ENCODE peak calls at places on chromosomes 6 and 20, in eight cellular contexts. One of them, this sample, is unnamed.

GRCh38 chr6:97322811-97323210 is 39.8 kb upstream of the MMS22L start:
- DNase-seq in stimulated activated CD4-positive, alpha-beta T cell treated with anti-CD3 and anti-CD28 coated beads, Interleukin-12 subunit alpha, Interleukin-12 subunit beta, amount 100 ng/mL, for 48 hours: no peak
- DNase-seq in ACHN: no peak
- DNase-seq in CD4-positive, alpha-beta memory T cell: no peak
- DNase-seq in effector CD4-positive, alpha-beta T cell: no peak
- DNase-seq in AG08395: peak; percentile 57
- DNase-seq in GM12865: no peak
- DNase-seq in T-helper 17 cell: no peak
- DNase-seq in this sample: no peak

GRCh38 chr20:62355527-62356142 is 11.5 kb downstream of the LAMA5 start:
- DNase-seq in stimulated activated CD4-positive, alpha-beta T cell treated with anti-CD3 and anti-CD28 coated beads, Interleukin-12 subunit alpha, Interleukin-12 subunit beta, amount 100 ng/mL, for 48 hours: no peak
- DNase-seq in ACHN: no peak
- DNase-seq in CD4-positive, alpha-beta memory T cell: no peak
- DNase-seq in effector CD4-positive, alpha-beta T cell: no peak
- DNase-seq in AG08395: no peak
- DNase-seq in GM12865: no peak
- DNase-seq in T-helper 17 cell: no peak
- DNase-seq in this sample: no peak

GRCh38 chr6:15409301-15410125 is 163.6 kb downstream of the JARID2 start:
- DNase-seq in stimulated activated CD4-positive, alpha-beta T cell treated with anti-CD3 and anti-CD28 coated beads, Interleukin-12 subunit alpha, Interleukin-12 subunit beta, amount 100 ng/mL, for 48 hours: no peak
- DNase-seq in ACHN: no peak
- DNase-seq in CD4-positive, alpha-beta memory T cell: no peak
- DNase-seq in effector CD4-positive, alpha-beta T cell: no peak
- DNase-seq in AG08395: no peak
- DNase-seq in GM12865: no peak
- DNase-seq in T-helper 17 cell: no peak
- DNase-seq in this sample: no peak

GRCh38 chr20:57433658-57434389 is 42.6 kb downstream of the RBM38 start:
- DNase-seq in stimulated activated CD4-positive, alpha-beta T cell treated with anti-CD3 and anti-CD28 coated beads, Interleukin-12 subunit alpha, Interleukin-12 subunit beta, amount 100 ng/mL, for 48 hours: no peak
- DNase-seq in ACHN: no peak
- DNase-seq in CD4-positive, alpha-beta memory T cell: peak; percentile 24
- DNase-seq in effector CD4-positive, alpha-beta T cell: no peak
- DNase-seq in AG08395: no peak
- DNase-seq in GM12865: no peak
- DNase-seq in T-helper 17 cell: no peak
- DNase-seq in this sample: no peak

GRCh38 chr6:46347669-46348068 is 143.6 kb downstream of the RCAN2 start:
- DNase-seq in stimulated activated CD4-positive, alpha-beta T cell treated with anti-CD3 and anti-CD28 coated beads, Interleukin-12 subunit alpha, Interleukin-12 subunit beta, amount 100 ng/mL, for 48 hours: no peak
- DNase-seq in ACHN: no peak
- DNase-seq in CD4-positive, alpha-beta memory T cell: no peak
- DNase-seq in effector CD4-positive, alpha-beta T cell: no peak
- DNase-seq in AG08395: no peak
- DNase-seq in GM12865: peak; percentile 29
- DNase-seq in T-helper 17 cell: no peak
- DNase-seq in this sample: no peak

GRCh38 chr6:31874084-31874670 is 4.6 kb downstream of the SLC44A4 start:
- DNase-seq in stimulated activated CD4-positive, alpha-beta T cell treated with anti-CD3 and anti-CD28 coated beads, Interleukin-12 subunit alpha, Interleukin-12 subunit beta, amount 100 ng/mL, for 48 hours: no peak
- DNase-seq in ACHN: no peak
- DNase-seq in CD4-positive, alpha-beta memory T cell: no peak
- DNase-seq in effector CD4-positive, alpha-beta T cell: no peak
- DNase-seq in AG08395: no peak
- DNase-seq in GM12865: no peak
- DNase-seq in T-helper 17 cell: no peak
- DNase-seq in this sample: no peak

GRCh38 chr20:49885558-49886332 is 29.6 kb downstream of the SPATA2 start:
- DNase-seq in stimulated activated CD4-positive, alpha-beta T cell treated with anti-CD3 and anti-CD28 coated beads, Interleukin-12 subunit alpha, Interleukin-12 subunit beta, amount 100 ng/mL, for 48 hours: no peak
- DNase-seq in ACHN: peak; percentile 38
- DNase-seq in CD4-positive, alpha-beta memory T cell: no peak
- DNase-seq in effector CD4-positive, alpha-beta T cell: no peak
- DNase-seq in AG08395: no peak
- DNase-seq in GM12865: no peak
- DNase-seq in T-helper 17 cell: no peak
- DNase-seq in this sample: no peak

GRCh38 chr6:26215200-26216014 is 128.2 kb downstream of the HFE start:
- DNase-seq in stimulated activated CD4-positive, alpha-beta T cell treated with anti-CD3 and anti-CD28 coated beads, Interleukin-12 subunit alpha, Interleukin-12 subunit beta, amount 100 ng/mL, for 48 hours: no peak
- DNase-seq in ACHN: peak; percentile 50
- DNase-seq in CD4-positive, alpha-beta memory T cell: peak; percentile 58
- DNase-seq in effector CD4-positive, alpha-beta T cell: no peak
- DNase-seq in AG08395: no peak
- DNase-seq in GM12865: peak; percentile 80
- DNase-seq in T-helper 17 cell: no peak
- DNase-seq in this sample: no peak

GRCh38 chr20:14778875-14779274 is 441.5 kb upstream of the FLRT3 start:
- DNase-seq in stimulated activated CD4-positive, alpha-beta T cell treated with anti-CD3 and anti-CD28 coated beads, Interleukin-12 subunit alpha, Interleukin-12 subunit beta, amount 100 ng/mL, for 48 hours: no peak
- DNase-seq in ACHN: no peak
- DNase-seq in CD4-positive, alpha-beta memory T cell: no peak
- DNase-seq in effector CD4-positive, alpha-beta T cell: no peak
- DNase-seq in AG08395: no peak
- DNase-seq in GM12865: no peak
- DNase-seq in T-helper 17 cell: no peak
- DNase-seq in this sample: no peak

GRCh38 chr6:93282521-93283031 is 136.8 kb downstream of the EPHA7 start:
- DNase-seq in stimulated activated CD4-positive, alpha-beta T cell treated with anti-CD3 and anti-CD28 coated beads, Interleukin-12 subunit alpha, Interleukin-12 subunit beta, amount 100 ng/mL, for 48 hours: no peak
- DNase-seq in ACHN: no peak
- DNase-seq in CD4-positive, alpha-beta memory T cell: no peak
- DNase-seq in effector CD4-positive, alpha-beta T cell: no peak
- DNase-seq in AG08395: no peak
- DNase-seq in GM12865: no peak
- DNase-seq in T-helper 17 cell: no peak
- DNase-seq in this sample: no peak

GRCh38 chr20:644692-645317 is 8.2 kb downstream of the SRXN1 start:
- DNase-seq in stimulated activated CD4-positive, alpha-beta T cell treated with anti-CD3 and anti-CD28 coated beads, Interleukin-12 subunit alpha, Interleukin-12 subunit beta, amount 100 ng/mL, for 48 hours: no peak
- DNase-seq in ACHN: no peak
- DNase-seq in CD4-positive, alpha-beta memory T cell: no peak
- DNase-seq in effector CD4-positive, alpha-beta T cell: no peak
- DNase-seq in AG08395: no peak
- DNase-seq in GM12865: no peak
- DNase-seq in T-helper 17 cell: no peak
- DNase-seq in this sample: no peak

GRCh38 chr6:16764188-16764950 is 3.1 kb upstream of the ATXN1 start:
- DNase-seq in stimulated activated CD4-positive, alpha-beta T cell treated with anti-CD3 and anti-CD28 coated beads, Interleukin-12 subunit alpha, Interleukin-12 subunit beta, amount 100 ng/mL, for 48 hours: no peak
- DNase-seq in ACHN: peak; percentile 50
- DNase-seq in CD4-positive, alpha-beta memory T cell: peak; percentile 35
- DNase-seq in effector CD4-positive, alpha-beta T cell: no peak
- DNase-seq in AG08395: no peak
- DNase-seq in GM12865: peak; percentile 51
- DNase-seq in T-helper 17 cell: no peak
- DNase-seq in this sample: no peak

GRCh38 chr6:107045733-107046312 is 17.8 kb downstream of the MTRES1 start:
- DNase-seq in stimulated activated CD4-positive, alpha-beta T cell treated with anti-CD3 and anti-CD28 coated beads, Interleukin-12 subunit alpha, Interleukin-12 subunit beta, amount 100 ng/mL, for 48 hours: no peak
- DNase-seq in ACHN: no peak
- DNase-seq in CD4-positive, alpha-beta memory T cell: no peak
- DNase-seq in effector CD4-positive, alpha-beta T cell: no peak
- DNase-seq in AG08395: no peak
- DNase-seq in GM12865: no peak
- DNase-seq in T-helper 17 cell: no peak
- DNase-seq in this sample: no peak

GRCh38 chr6:44771647-44772415 is 384.3 kb downstream of the CDC5L start:
- DNase-seq in stimulated activated CD4-positive, alpha-beta T cell treated with anti-CD3 and anti-CD28 coated beads, Interleukin-12 subunit alpha, Interleukin-12 subunit beta, amount 100 ng/mL, for 48 hours: no peak
- DNase-seq in ACHN: no peak
- DNase-seq in CD4-positive, alpha-beta memory T cell: no peak
- DNase-seq in effector CD4-positive, alpha-beta T cell: no peak
- DNase-seq in AG08395: no peak
- DNase-seq in GM12865: no peak
- DNase-seq in T-helper 17 cell: no peak
- DNase-seq in this sample: no peak

GRCh38 chr6:14921878-14922277 is 324.0 kb upstream of the JARID2 start:
- DNase-seq in stimulated activated CD4-positive, alpha-beta T cell treated with anti-CD3 and anti-CD28 coated beads, Interleukin-12 subunit alpha, Interleukin-12 subunit beta, amount 100 ng/mL, for 48 hours: no peak
- DNase-seq in ACHN: no peak
- DNase-seq in CD4-positive, alpha-beta memory T cell: no peak
- DNase-seq in effector CD4-positive, alpha-beta T cell: no peak
- DNase-seq in AG08395: peak; percentile 35
- DNase-seq in GM12865: no peak
- DNase-seq in T-helper 17 cell: no peak
- DNase-seq in this sample: no peak

GRCh38 chr6:8627085-8627861 is 191.9 kb upstream of the SLC35B3 start:
- DNase-seq in stimulated activated CD4-positive, alpha-beta T cell treated with anti-CD3 and anti-CD28 coated beads, Interleukin-12 subunit alpha, Interleukin-12 subunit beta, amount 100 ng/mL, for 48 hours: no peak
- DNase-seq in ACHN: peak; percentile 16
- DNase-seq in CD4-positive, alpha-beta memory T cell: no peak
- DNase-seq in effector CD4-positive, alpha-beta T cell: no peak
- DNase-seq in AG08395: peak; percentile 4
- DNase-seq in GM12865: peak; percentile 34
- DNase-seq in T-helper 17 cell: no peak
- DNase-seq in this sample: no peak

GRCh38 chr20:36854343-36855240 is 21.3 kb upstream of the TLDC2 start:
- DNase-seq in stimulated activated CD4-positive, alpha-beta T cell treated with anti-CD3 and anti-CD28 coated beads, Interleukin-12 subunit alpha, Interleukin-12 subunit beta, amount 100 ng/mL, for 48 hours: no peak
- DNase-seq in ACHN: no peak
- DNase-seq in CD4-positive, alpha-beta memory T cell: no peak
- DNase-seq in effector CD4-positive, alpha-beta T cell: no peak
- DNase-seq in AG08395: no peak
- DNase-seq in GM12865: no peak
- DNase-seq in T-helper 17 cell: no peak
- DNase-seq in this sample: no peak

GRCh38 chr20:54132612-54133433 is 41.0 kb downstream of the CYP24A1 start:
- DNase-seq in stimulated activated CD4-positive, alpha-beta T cell treated with anti-CD3 and anti-CD28 coated beads, Interleukin-12 subunit alpha, Interleukin-12 subunit beta, amount 100 ng/mL, for 48 hours: no peak
- DNase-seq in ACHN: peak; percentile 65
- DNase-seq in CD4-positive, alpha-beta memory T cell: no peak
- DNase-seq in effector CD4-positive, alpha-beta T cell: no peak
- DNase-seq in AG08395: peak; percentile 84
- DNase-seq in GM12865: no peak
- DNase-seq in T-helper 17 cell: no peak
- DNase-seq in this sample: no peak

GRCh38 chr6:140966676-140967075 is 1166.0 kb upstream of the GJE1 start:
- DNase-seq in stimulated activated CD4-positive, alpha-beta T cell treated with anti-CD3 and anti-CD28 coated beads, Interleukin-12 subunit alpha, Interleukin-12 subunit beta, amount 100 ng/mL, for 48 hours: no peak
- DNase-seq in ACHN: no peak
- DNase-seq in CD4-positive, alpha-beta memory T cell: no peak
- DNase-seq in effector CD4-positive, alpha-beta T cell: no peak
- DNase-seq in AG08395: no peak
- DNase-seq in GM12865: no peak
- DNase-seq in T-helper 17 cell: no peak
- DNase-seq in this sample: no peak

GRCh38 chr6:34982424-34982852 is 93.4 kb downstream of the ANKS1A start:
- DNase-seq in stimulated activated CD4-positive, alpha-beta T cell treated with anti-CD3 and anti-CD28 coated beads, Interleukin-12 subunit alpha, Interleukin-12 subunit beta, amount 100 ng/mL, for 48 hours: no peak
- DNase-seq in ACHN: peak; percentile 19
- DNase-seq in CD4-positive, alpha-beta memory T cell: no peak
- DNase-seq in effector CD4-positive, alpha-beta T cell: no peak
- DNase-seq in AG08395: peak; percentile 44
- DNase-seq in GM12865: no peak
- DNase-seq in T-helper 17 cell: no peak
- DNase-seq in this sample: no peak

GRCh38 chr20:20549267-20549612 is 163.2 kb downstream of the RALGAPA2 start:
- DNase-seq in stimulated activated CD4-positive, alpha-beta T cell treated with anti-CD3 and anti-CD28 coated beads, Interleukin-12 subunit alpha, Interleukin-12 subunit beta, amount 100 ng/mL, for 48 hours: no peak
- DNase-seq in ACHN: no peak
- DNase-seq in CD4-positive, alpha-beta memory T cell: no peak
- DNase-seq in effector CD4-positive, alpha-beta T cell: no peak
- DNase-seq in AG08395: no peak
- DNase-seq in GM12865: no peak
- DNase-seq in T-helper 17 cell: no peak
- DNase-seq in this sample: no peak

GRCh38 chr20:62953839-62954703 is 1.6 kb downstream of the SLC17A9 start:
- DNase-seq in stimulated activated CD4-positive, alpha-beta T cell treated with anti-CD3 and anti-CD28 coated beads, Interleukin-12 subunit alpha, Interleukin-12 subunit beta, amount 100 ng/mL, for 48 hours: no peak
- DNase-seq in ACHN: no peak
- DNase-seq in CD4-positive, alpha-beta memory T cell: peak; percentile 78
- DNase-seq in effector CD4-positive, alpha-beta T cell: peak; percentile 64
- DNase-seq in AG08395: peak; percentile 82
- DNase-seq in GM12865: peak; percentile 93
- DNase-seq in T-helper 17 cell: peak; percentile 42
- DNase-seq in this sample: peak; percentile 24

GRCh38 chr20:34600892-34601653 is 42.6 kb downstream of the MAP1LC3A start:
- DNase-seq in stimulated activated CD4-positive, alpha-beta T cell treated with anti-CD3 and anti-CD28 coated beads, Interleukin-12 subunit alpha, Interleukin-12 subunit beta, amount 100 ng/mL, for 48 hours: no peak
- DNase-seq in ACHN: no peak
- DNase-seq in CD4-positive, alpha-beta memory T cell: no peak
- DNase-seq in effector CD4-positive, alpha-beta T cell: no peak
- DNase-seq in AG08395: no peak
- DNase-seq in GM12865: peak; percentile 28
- DNase-seq in T-helper 17 cell: no peak
- DNase-seq in this sample: no peak

GRCh38 chr6:158559895-158560786 is at the start of gene TMEM181:
- DNase-seq in stimulated activated CD4-positive, alpha-beta T cell treated with anti-CD3 and anti-CD28 coated beads, Interleukin-12 subunit alpha, Interleukin-12 subunit beta, amount 100 ng/mL, for 48 hours: peak; percentile 82
- DNase-seq in ACHN: peak; percentile 81
- DNase-seq in CD4-positive, alpha-beta memory T cell: peak; percentile 87
- DNase-seq in effector CD4-positive, alpha-beta T cell: peak; percentile 82
- DNase-seq in AG08395: peak; percentile 87
- DNase-seq in GM12865: peak; percentile 92
- DNase-seq in T-helper 17 cell: peak; percentile 86
- DNase-seq in this sample: peak; percentile 72

GRCh38 chr20:17614812-17615644 is 45.2 kb downstream of the DSTN start:
- DNase-seq in stimulated activated CD4-positive, alpha-beta T cell treated with anti-CD3 and anti-CD28 coated beads, Interleukin-12 subunit alpha, Interleukin-12 subunit beta, amount 100 ng/mL, for 48 hours: no peak
- DNase-seq in ACHN: no peak
- DNase-seq in CD4-positive, alpha-beta memory T cell: no peak
- DNase-seq in effector CD4-positive, alpha-beta T cell: no peak
- DNase-seq in AG08395: no peak
- DNase-seq in GM12865: no peak
- DNase-seq in T-helper 17 cell: peak; percentile 7
- DNase-seq in this sample: no peak

GRCh38 chr20:48538856-48539255 is 288.9 kb downstream of the PREX1 start:
- DNase-seq in stimulated activated CD4-positive, alpha-beta T cell treated with anti-CD3 and anti-CD28 coated beads, Interleukin-12 subunit alpha, Interleukin-12 subunit beta, amount 100 ng/mL, for 48 hours: no peak
- DNase-seq in ACHN: no peak
- DNase-seq in CD4-positive, alpha-beta memory T cell: no peak
- DNase-seq in effector CD4-positive, alpha-beta T cell: no peak
- DNase-seq in AG08395: no peak
- DNase-seq in GM12865: no peak
- DNase-seq in T-helper 17 cell: no peak
- DNase-seq in this sample: no peak

This sample was measured in activated T-helper 1 cell treated with anti-CD3 and anti-CD28 coated beads, Interleukin-2, amount 50 U/mL, for 16 hours.